ENCODE peak calls at places on chromosomes 16 and 17, in seven cellular contexts. C is psoas muscle, Z is esophagus squamous epithelium, I is thoracic aorta, Q is A549, R is hepatocyte, G is DND-41. A is an unnamed sample. For H3K4me1 and H3K9me3, the result is how much of the 10 kb centered on the place peaks cover.

GRCh38 chr16:89442588-89442987 is 47.8 kb downstream of the ANKRD11 start:
- DNase-seq in I (no peak), G (no peak), Q (no peak), C (no peak), Z (no peak), R (no peak), A (no peak)

GRCh38 chr17:559699-560378 is 154.8 kb downstream of the VPS53 start:
- DNase-seq in G (no peak), C (peak), R (peak), I (peak), Q (peak), Z (no peak), A (no peak)

GRCh38 chr17:30093463-30094147 is 23.0 kb upstream of the NSRP1 start:
- DNase-seq in R (peak), Q (peak), I (no peak), Z (no peak), C (peak), G (peak), A (peak)

GRCh38 chr17:45139533-45139920 is 4.0 kb downstream of the ACBD4 start:
- DNase-seq in C (no peak), G (no peak), R (no peak), I (no peak), Q (no peak), Z (no peak), A (no peak)

GRCh38 chr16:57331355-57331754 is 27.2 kb upstream of the CCL22 start:
- DNase-seq in C (no peak), I (no peak), Z (no peak), R (no peak), Q (no peak), G (no peak), A (no peak)

GRCh38 chr17:37339321-37339720 is 36.5 kb upstream of the C17orf78 start:
- DNase-seq in G (no peak), C (no peak), Z (no peak), R (no peak), Q (no peak), I (no peak), A (no peak)

GRCh38 chr16:29845656-29846055 is 17.4 kb downstream of the CDIPT start:
- DNase-seq in Z (no peak), I (no peak), Q (no peak), G (no peak), R (no peak), C (no peak), A (no peak)

GRCh38 chr17:67959510-67959909 is 36.8 kb downstream of the C17orf58 start:
- DNase-seq in G (no peak), Q (no peak), R (peak), Z (no peak), C (no peak), I (no peak), A (no peak)

GRCh38 chr17:33381201-33381600 is 88.1 kb upstream of the ASIC2 start:
- DNase-seq in C (no peak), G (no peak), Z (no peak), Q (no peak), I (no peak), R (peak), A (no peak)

GRCh38 chr17:42673885-42674754 is 2.7 kb downstream of the PLEKHH3 start:
- DNase-seq in G (peak), I (no peak), Z (no peak), R (peak), Q (peak), C (peak), A (no peak)

GRCh38 chr16:87161822-87162676 is 155.1 kb downstream of the C16orf95 start:
- DNase-seq in Z (no peak), G (no peak), I (no peak), C (no peak), R (no peak), Q (no peak), A (peak)

GRCh38 chr17:51700011-51700760 is 439.8 kb downstream of the UTP18 start:
- DNase-seq in Q (no peak), Z (no peak), R (no peak), I (no peak), C (no peak), G (no peak), A (no peak)

GRCh38 chr17:76686538-76687277 is 24.1 kb downstream of the MXRA7 start:
- DNase-seq in I (no peak), G (no peak), C (no peak), Q (no peak), R (peak), Z (no peak), A (no peak)

GRCh38 chr17:76687278-76688164 is 23.2 kb downstream of the MXRA7 start:
- DNase-seq in C (peak), Q (no peak), I (no peak), Z (no peak), G (no peak), R (no peak), A (no peak)

GRCh38 chr17:76683921-76684745 is 26.6 kb downstream of the MXRA7 start:
- DNase-seq in R (no peak), I (no peak), Z (no peak), Q (no peak), G (no peak), C (no peak), A (no peak)

GRCh38 chr17:76685846-76686245 is 24.9 kb downstream of the MXRA7 start:
- DNase-seq in Q (no peak), R (no peak), G (no peak), I (no peak), C (no peak), Z (no peak), A (no peak)

DNA sequence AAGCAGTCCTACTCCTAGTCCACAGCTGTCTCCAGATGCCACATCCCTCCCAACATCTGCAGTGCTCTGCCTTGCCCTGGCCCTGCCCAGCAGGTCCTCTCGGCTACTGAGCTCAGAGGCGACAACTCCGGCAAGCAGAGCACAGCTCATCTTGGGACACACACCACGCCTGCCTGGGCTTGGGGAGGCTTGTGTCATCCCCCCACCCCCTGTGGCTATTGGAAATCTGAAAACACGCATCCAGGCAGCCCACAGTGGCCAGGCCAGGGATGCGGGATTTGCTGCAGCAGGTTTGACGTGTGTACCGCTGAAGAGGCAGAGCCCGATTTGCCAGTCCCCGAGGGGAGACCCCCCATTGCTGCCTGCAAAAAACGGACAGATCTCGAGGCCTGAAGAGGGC is 25.4 kb downstream of the MXRA7 start:
- DNase-seq in G (no peak), R (no peak), C (no peak), Q (no peak), I (no peak), Z (no peak), A (no peak)
- H3K4me1 ChIP-seq in G (under half), R (under half), C (under half), Q (under half), I (under half), Z (under half), A (under half)

DNA sequence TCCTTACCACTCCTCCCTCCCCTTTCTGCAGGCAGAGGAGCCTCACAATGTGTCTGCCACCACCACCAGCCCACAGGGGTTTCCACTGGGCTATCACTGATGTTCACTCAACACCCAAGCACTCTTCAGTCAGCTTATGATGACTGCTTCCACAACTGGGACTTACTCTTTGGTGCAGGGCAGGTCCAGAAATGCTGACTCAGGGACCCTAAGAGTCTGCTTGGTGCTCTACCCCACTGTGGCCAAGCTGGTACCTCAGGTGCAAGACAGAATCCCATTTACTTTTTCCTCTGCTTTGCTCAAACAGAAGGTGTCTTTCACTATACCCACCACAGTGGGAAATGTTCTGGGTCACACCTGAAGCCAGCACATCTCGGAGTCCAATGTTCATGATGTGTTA is 40.1 kb downstream of the ZNF267 start:
- DNase-seq in G (no peak), Z (no peak), Q (no peak), I (no peak), C (no peak), R (no peak), A (no peak)
- H3K9me3 ChIP-seq in G (half or more), Z (under half), Q (half or more), I (half or more), C (half or more), R (half or more), A (under half)

DNA sequence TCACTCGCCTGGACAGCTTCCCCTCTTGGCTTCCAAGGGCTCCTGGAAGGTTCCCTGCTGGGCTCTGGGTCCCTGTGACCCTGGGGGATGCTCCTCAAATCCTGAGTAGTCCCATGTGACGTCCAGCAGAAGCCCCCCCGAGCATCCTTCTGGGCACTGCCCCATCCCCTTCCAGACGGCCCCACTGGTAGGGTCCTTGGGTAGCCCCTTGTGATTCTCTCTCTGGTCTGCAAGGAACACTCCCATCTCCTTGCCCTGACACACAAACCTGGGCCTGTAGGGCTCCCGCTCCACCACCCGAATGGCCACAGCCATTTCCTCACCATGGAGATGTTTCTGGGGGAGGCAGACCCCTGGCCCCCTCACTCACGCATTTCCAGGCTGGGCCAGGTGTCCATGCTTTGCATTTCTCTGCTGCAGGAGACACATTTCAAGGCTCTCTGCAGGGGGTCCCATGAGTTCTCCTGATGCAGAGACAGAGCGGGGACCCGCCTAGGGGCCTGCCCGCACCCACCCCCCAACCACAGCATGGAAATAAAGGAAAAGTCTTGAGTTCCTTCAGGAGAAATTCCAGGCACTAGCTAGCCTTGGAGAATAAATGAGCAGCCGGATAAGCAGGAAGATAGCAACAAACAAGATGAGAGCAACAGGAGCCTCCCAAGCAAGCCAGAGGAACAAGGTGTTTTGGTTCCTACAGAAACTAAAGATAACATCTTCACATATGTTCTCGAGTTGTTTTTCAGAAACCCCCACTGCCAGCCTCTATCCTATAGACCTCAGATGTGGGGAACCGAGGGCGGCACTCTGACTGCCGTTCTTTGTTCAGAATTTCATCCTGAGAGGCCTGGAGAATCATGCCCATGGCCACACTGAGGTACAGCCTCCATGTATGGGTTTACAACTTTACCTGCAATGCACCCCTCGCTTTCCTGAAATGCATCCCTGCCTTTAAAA is 128.8 kb downstream of the MGAT5B start:
- DNase-seq in Q (no peak), Z (no peak), C (no peak), G (peak), I (no peak), R (no peak), A (peak)
- H3K4me3 ChIP-seq in Q (no peak), Z (no peak), C (no peak), G (no peak), I (no peak), R (no peak), A (no peak)

GRCh38 chr16:27316038-27316680 is 2.4 kb downstream of the IL4R start:
- DNase-seq in Q (no peak), R (no peak), I (no peak), C (no peak), G (no peak), Z (no peak), A (no peak)
- H3K4me1 ChIP-seq in Q (under half), R (under half), I (under half), C (under half), G (half or more), Z (half or more), A (under half)

DNA sequence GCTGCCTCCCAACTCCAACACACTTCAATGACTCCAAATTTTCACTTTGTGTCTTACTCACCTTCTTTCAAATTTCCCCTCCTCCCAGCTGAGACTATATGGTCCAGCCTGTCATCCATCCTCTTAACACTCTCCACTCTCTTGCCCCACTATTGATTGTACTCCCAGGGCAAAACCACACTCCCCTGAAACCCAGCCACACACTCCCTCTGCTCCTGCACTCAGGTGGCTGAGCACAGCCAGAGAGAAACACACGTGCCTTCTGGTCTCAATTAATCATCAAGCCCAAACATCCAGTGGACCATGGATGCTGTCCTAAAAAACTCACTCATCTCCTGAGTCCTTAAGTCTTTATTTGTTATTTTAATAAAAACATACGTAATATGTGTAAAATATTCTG is 1026.4 kb downstream of the KCNJ18 start:
- DNase-seq in G (no peak), Q (no peak), R (no peak), I (no peak), Z (no peak), C (no peak), A (no peak)
- H3K9me3 ChIP-seq in G (under half), Q (under half), R (under half), I (under half), Z (under half), C (under half), A (under half)

GRCh38 chr17:74923538-74924249 is 379 bp upstream of the OTOP2 start:
- DNase-seq in I (peak), G (no peak), C (peak), Z (no peak), Q (peak), R (peak), A (peak)
- H3K4me3 ChIP-seq in I (peak), G (no peak), C (peak), Z (peak), Q (peak), R (peak), A (no peak)

DNA sequence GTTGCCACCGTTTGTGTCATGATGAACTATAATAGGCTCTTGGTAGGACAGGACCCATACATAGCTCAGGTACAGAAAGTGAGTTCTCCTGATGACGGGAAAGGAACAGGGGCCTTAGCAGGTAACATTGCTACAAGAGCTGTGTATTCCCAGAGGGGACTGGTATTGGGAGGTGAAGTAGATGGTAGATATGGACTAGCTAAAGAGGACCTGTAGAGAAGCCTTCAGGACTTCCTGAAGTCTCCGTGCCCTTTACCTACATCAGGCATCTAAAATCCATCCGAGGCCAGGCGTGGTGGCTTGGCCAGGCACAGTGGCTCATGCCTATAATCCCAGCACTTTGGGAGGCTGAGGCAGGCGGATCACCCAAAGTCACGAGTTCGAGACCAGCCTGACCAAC is 12.7 kb upstream of the SMARCD2 start:
- DNase-seq in C (no peak), I (no peak), R (no peak), G (no peak), Z (no peak), Q (no peak), A (no peak)
- H3K4me1 ChIP-seq in C (under half), I (under half), R (under half), G (under half), Z (under half), Q (under half), A (under half)

DNA sequence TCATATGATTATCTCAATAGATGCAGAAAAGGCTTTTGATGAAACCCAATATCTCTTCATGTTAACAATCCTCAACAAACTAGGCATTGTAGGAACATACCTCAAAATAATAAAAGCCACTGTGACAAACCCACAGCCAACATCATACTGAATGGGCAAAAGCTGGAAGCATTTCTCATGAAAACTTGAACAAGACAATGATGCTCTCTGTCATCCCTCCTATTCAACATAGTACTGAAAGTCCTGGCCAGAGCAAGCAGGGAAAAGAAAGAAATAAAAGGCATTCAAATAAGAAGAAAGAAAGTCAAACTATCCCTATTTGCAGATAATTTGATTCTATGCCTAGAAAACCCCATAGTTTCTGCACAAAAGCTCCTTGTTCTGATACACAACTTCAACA is 999.2 kb upstream of the GOT2 start:
- DNase-seq in Z (no peak), I (no peak), G (no peak), C (no peak), Q (no peak), R (no peak), A (no peak)
- H3K9me3 ChIP-seq in Z (under half), I (under half), G (under half), C (under half), Q (under half), R (under half), A (under half)

GRCh38 chr17:40322417-40323315 is 13.7 kb downstream of the RARA start:
- DNase-seq in R (peak), G (peak), Q (peak), I (peak), C (peak), Z (peak), A (peak)
- H3K4me3 ChIP-seq in R (no peak), G (no peak), Q (peak), I (peak), C (peak), Z (peak), A (peak)

DNA sequence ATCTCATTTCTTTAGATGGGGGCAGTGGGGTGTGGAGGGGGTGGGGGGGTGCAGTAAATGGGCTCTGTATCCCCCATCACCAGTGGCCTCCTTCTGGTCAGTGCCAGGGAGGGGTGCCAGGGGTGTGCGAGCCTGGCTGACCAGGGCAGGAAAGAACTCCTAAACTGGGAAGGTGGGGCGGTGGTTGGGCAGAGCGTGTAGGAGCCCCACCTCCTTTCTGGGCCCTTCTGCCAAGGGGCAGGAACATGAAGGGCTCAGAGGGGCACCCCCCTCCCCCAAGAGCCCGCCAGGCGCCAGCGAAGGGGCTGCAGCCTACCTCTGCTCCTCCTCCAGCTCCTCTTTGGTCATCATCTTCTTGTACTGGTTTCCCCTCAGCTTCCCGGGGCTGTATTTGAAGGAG is 26.0 kb downstream of the MXRA7 start:
- DNase-seq in G (no peak), Z (no peak), I (no peak), C (no peak), R (no peak), Q (no peak), A (no peak)
- H3K4me1 ChIP-seq in G (under half), Z (under half), I (under half), C (under half), R (under half), Q (under half), A (under half)